ENCODE peak calls at places on chromosomes 6 and 20, in eight cellular contexts. P is CD4-positive, alpha-beta memory T cell; C is GM23248; Y is brain microvascular endothelial cell; K is cortex of kidney; V is Peyer's patch; O is A549; R is substantia nigra. S is an unnamed sample.

GRCh38 chr6:33206864-33207568 is 1.3 kb upstream of the RING1 start:
- DNase-seq in P (no peak), C (peak; percentile 92), Y (peak; percentile 68), K (no peak), V (no peak), O (no peak), R (peak; percentile 24), S (no peak)

GRCh38 chr6:162907876-162908481 is 180.2 kb downstream of the PACRG start:
- DNase-seq in P (no peak), C (peak; percentile 16), Y (peak; percentile 32), K (no peak), V (no peak), O (peak; percentile 52), R (no peak), S (no peak)

GRCh38 chr20:51462566-51463276 is 79.8 kb downstream of the NFATC2 start:
- DNase-seq in P (no peak), C (peak; percentile 78), Y (peak; percentile 62), K (no peak), V (no peak), O (no peak), R (peak; percentile 80), S (no peak)

GRCh38 chr6:37695857-37696219 is 1.8 kb downstream of the MDGA1 start:
- DNase-seq in P (no peak), C (peak; percentile 38), Y (no peak), K (no peak), V (no peak), O (no peak), R (no peak), S (no peak)

GRCh38 chr6:12420626-12421025 is 130.5 kb downstream of the EDN1 start:
- DNase-seq in P (no peak), C (peak; percentile 68), Y (no peak), K (no peak), V (no peak), O (peak; percentile 33), R (no peak), S (peak; percentile 12)

GRCh38 chr6:38404900-38405556 is 234.7 kb downstream of the BTBD9 start:
- DNase-seq in P (no peak), C (peak; percentile 34), Y (no peak), K (no peak), V (no peak), O (peak; percentile 29), R (no peak), S (no peak)

GRCh38 chr6:34074064-34074739 is 71.7 kb downstream of the GRM4 start:
- DNase-seq in P (peak; percentile 6), C (no peak), Y (no peak), K (no peak), V (no peak), O (no peak), R (no peak), S (no peak)

GRCh38 chr6:128310061-128310460 is 210.3 kb downstream of the PTPRK start:
- DNase-seq in P (no peak), C (no peak), Y (no peak), K (no peak), V (no peak), O (no peak), R (no peak), S (no peak)

GRCh38 chr6:151633517-151634335 is 139.9 kb downstream of the CCDC170 start:
- DNase-seq in P (no peak), C (no peak), Y (no peak), K (no peak), V (no peak), O (no peak), R (no peak), S (no peak)

GRCh38 chr6:71134929-71135642 is 153.5 kb upstream of the OGFRL1 start:
- DNase-seq in P (no peak), C (no peak), Y (no peak), K (no peak), V (no peak), O (peak; percentile 2), R (no peak), S (no peak)

GRCh38 chr6:20092071-20092566 is 120.2 kb downstream of the MBOAT1 start:
- DNase-seq in P (no peak), C (peak; percentile 52), Y (peak; percentile 43), K (no peak), V (no peak), O (peak; percentile 56), R (no peak), S (peak; percentile 50)

GRCh38 chr6:154848580-154848979 is 115.4 kb downstream of the SCAF8 start:
- DNase-seq in P (no peak), C (no peak), Y (no peak), K (no peak), V (no peak), O (no peak), R (no peak), S (no peak)

GRCh38 chr20:62344782-62345181 is 22.3 kb downstream of the LAMA5 start:
- DNase-seq in P (no peak), C (no peak), Y (no peak), K (no peak), V (peak; percentile 39), O (no peak), R (no peak), S (peak; percentile 35)

GRCh38 chr6:54366647-54367327 is 58.5 kb downstream of the TINAG start:
- DNase-seq in P (no peak), C (peak; percentile 16), Y (peak; percentile 24), K (no peak), V (no peak), O (peak; percentile 0), R (no peak), S (no peak)

GRCh38 chr6:119526609-119527605 is 177.3 kb upstream of the MAN1A1 start:
- DNase-seq in P (no peak), C (peak; percentile 22), Y (no peak), K (no peak), V (no peak), O (no peak), R (no peak), S (no peak)

GRCh38 chr20:44618318-44618731 is 33.2 kb downstream of the ADA start:
- DNase-seq in P (peak; percentile 47), C (no peak), Y (no peak), K (no peak), V (peak; percentile 43), O (no peak), R (no peak), S (no peak)

GRCh38 chr6:28218312-28219248 is 6.5 kb upstream of the ZSCAN9 start:
- DNase-seq in P (no peak), C (peak; percentile 66), Y (peak; percentile 37), K (no peak), V (peak; percentile 54), O (peak; percentile 59), R (peak; percentile 52), S (peak; percentile 73)

GRCh38 chr6:90273863-90274262 is 22.8 kb downstream of the BACH2 start:
- DNase-seq in P (no peak), C (no peak), Y (no peak), K (no peak), V (no peak), O (no peak), R (no peak), S (no peak)

GRCh38 chr6:168386973-168387372 is 54.0 kb upstream of the SMOC2 start:
- DNase-seq in P (no peak), C (no peak), Y (no peak), K (no peak), V (no peak), O (no peak), R (no peak), S (no peak)